ENCODE peak calls at places on chromosomes 3 and 15, in four cellular contexts. K is left ventricle myocardium inferior, A is heart left ventricle, R is A673. U is an unnamed sample. For H3K4me1, the result is how much of the 10 kb centered on the place peaks cover.

GRCh38 chr3:3615533-3615932 is 183.7 kb upstream of the LRRN1 start:
- DNase-seq in K (no peak), A (no peak), R (no peak), U (no peak)

GRCh38 chr15:94970096-94970495 is 738.7 kb downstream of the MCTP2 start:
- DNase-seq in K (no peak), A (no peak), R (no peak), U (no peak)

GRCh38 chr3:57791245-57791644 is 35.1 kb downstream of the SLMAP start:
- DNase-seq in K (no peak), A (no peak), R (no peak), U (no peak)

GRCh38 chr3:85939026-85939616 is 980.3 kb downstream of the CADM2 start:
- DNase-seq in K (no peak), A (no peak), R (peak), U (no peak)

GRCh38 chr3:46693038-46693896 is at the start of gene ALS2CL:
- DNase-seq in K (peak), A (peak), R (peak), U (peak)

GRCh38 chr15:100900895-100901169 is 18.3 kb upstream of the LRRK1 start:
- DNase-seq in K (no peak), A (no peak), R (no peak), U (no peak)

GRCh38 chr3:149936812-149937230 is 33.9 kb downstream of the PFN2 start:
- DNase-seq in K (no peak), A (peak), R (peak), U (peak)

GRCh38 chr3:142931222-142931621 is 32.3 kb downstream of the PAQR9 start:
- DNase-seq in K (no peak), A (no peak), R (no peak), U (no peak)

GRCh38 chr15:59917504-59918157 is 86.5 kb upstream of the FOXB1 start:
- DNase-seq in K (no peak), A (no peak), R (peak), U (peak)

GRCh38 chr3:123400169-123400568 is 48.7 kb downstream of the ADCY5 start:
- DNase-seq in K (no peak), A (peak), R (no peak), U (no peak)

GRCh38 chr15:70748281-70748747 is 15.0 kb downstream of the UACA start:
- DNase-seq in K (peak), A (no peak), R (no peak), U (no peak)

GRCh38 chr3:28053759-28054158 is 187.7 kb upstream of the CMC1 start:
- DNase-seq in K (no peak), A (no peak), R (no peak), U (no peak)

GRCh38 chr15:75065467-75065850 is 42.1 kb downstream of the PPCDC start:
- DNase-seq in K (no peak), A (no peak), R (peak), U (no peak)

GRCh38 chr3:69116897-69117296 is 5.5 kb downstream of the LMOD3 start:
- DNase-seq in K (no peak), A (no peak), R (no peak), U (no peak)

GRCh38 chr15:66765478-66766281 is 63.6 kb downstream of the SMAD6 start:
- DNase-seq in K (peak), A (no peak), R (peak), U (no peak)

GRCh38 chr15:74620636-74621545 is 5.3 kb downstream of the CLK3 start:
- DNase-seq in K (peak), A (no peak), R (peak), U (peak)

GRCh38 chr15:25173241-25174028 is 218.6 kb downstream of the SNRPN start:
- DNase-seq in K (no peak), A (peak), R (no peak), U (no peak)

GRCh38 chr15:52518972-52519371 is 9.7 kb downstream of the MYO5A start:
- DNase-seq in K (no peak), A (no peak), R (no peak), U (no peak)

GRCh38 chr3:176202652-176203051 is 994.6 kb downstream of the TBL1XR1 start:
- DNase-seq in K (no peak), A (no peak), R (no peak), U (no peak)

GRCh38 chr3:56758539-56758981 is 43.2 kb downstream of the ARHGEF3 start:
- DNase-seq in K (no peak), A (no peak), R (peak), U (no peak)

GRCh38 chr3:18258492-18258891 is 166.6 kb downstream of the SATB1 start:
- DNase-seq in K (no peak), A (no peak), R (no peak), U (no peak)

GRCh38 chr15:71975816-71976150 is 142.2 kb downstream of the MYO9A start:
- DNase-seq in K (no peak), A (no peak), R (no peak), U (no peak)

GRCh38 chr3:9121366-9121765 is 128.1 kb downstream of the SRGAP3 start:
- DNase-seq in K (no peak), A (no peak), R (no peak), U (no peak)

GRCh38 chr15:92091155-92091734 is 237.7 kb downstream of the SLCO3A1 start:
- DNase-seq in K (no peak), A (peak), R (peak), U (no peak)

GRCh38 chr15:69395460-69395859 is 18.7 kb upstream of the KIF23 start:
- DNase-seq in K (no peak), A (no peak), R (no peak), U (no peak)

GRCh38 chr3:4766716-4767499 is 212.3 kb upstream of the BHLHE40 start:
- DNase-seq in K (no peak), A (no peak), R (no peak), U (no peak)

GRCh38 chr3:72092778-72093177 is 307.8 kb upstream of the PROK2 start:
- DNase-seq in K (no peak), A (no peak), R (no peak), U (no peak)

GRCh38 chr3:139585820-139586219 is 46.3 kb upstream of the RBP1 start:
- DNase-seq in K (no peak), A (no peak), R (no peak), U (no peak)

GRCh38 chr3:105145516-105145915 is 221.2 kb upstream of the ALCAM start:
- DNase-seq in K (no peak), A (no peak), R (no peak), U (no peak)

GRCh38 chr3:69712244-69712643 is 27.0 kb upstream of the MITF start:
- DNase-seq in K (no peak), A (no peak), R (no peak), U (no peak)

GRCh38 chr3:134406331-134407246 is 32.3 kb upstream of the AMOTL2 start:
- DNase-seq in K (peak), A (peak), R (no peak), U (no peak)

GRCh38 chr15:92627014-92627413 is 28.6 kb downstream of the FAM174B start:
- DNase-seq in K (no peak), A (no peak), R (no peak), U (no peak)

GRCh38 chr3:63914312-63914711 is 2.1 kb upstream of the SCAANT1 start:
- DNase-seq in K (no peak), A (no peak), R (peak), U (no peak)

GRCh38 chr3:52218953-52219650 is 6.3 kb downstream of the TLR9 start:
- DNase-seq in K (no peak), A (no peak), R (no peak), U (no peak)
- H3K4me1 ChIP-seq in K (half or more), A (under half), R (under half), U (half or more)

DNA sequence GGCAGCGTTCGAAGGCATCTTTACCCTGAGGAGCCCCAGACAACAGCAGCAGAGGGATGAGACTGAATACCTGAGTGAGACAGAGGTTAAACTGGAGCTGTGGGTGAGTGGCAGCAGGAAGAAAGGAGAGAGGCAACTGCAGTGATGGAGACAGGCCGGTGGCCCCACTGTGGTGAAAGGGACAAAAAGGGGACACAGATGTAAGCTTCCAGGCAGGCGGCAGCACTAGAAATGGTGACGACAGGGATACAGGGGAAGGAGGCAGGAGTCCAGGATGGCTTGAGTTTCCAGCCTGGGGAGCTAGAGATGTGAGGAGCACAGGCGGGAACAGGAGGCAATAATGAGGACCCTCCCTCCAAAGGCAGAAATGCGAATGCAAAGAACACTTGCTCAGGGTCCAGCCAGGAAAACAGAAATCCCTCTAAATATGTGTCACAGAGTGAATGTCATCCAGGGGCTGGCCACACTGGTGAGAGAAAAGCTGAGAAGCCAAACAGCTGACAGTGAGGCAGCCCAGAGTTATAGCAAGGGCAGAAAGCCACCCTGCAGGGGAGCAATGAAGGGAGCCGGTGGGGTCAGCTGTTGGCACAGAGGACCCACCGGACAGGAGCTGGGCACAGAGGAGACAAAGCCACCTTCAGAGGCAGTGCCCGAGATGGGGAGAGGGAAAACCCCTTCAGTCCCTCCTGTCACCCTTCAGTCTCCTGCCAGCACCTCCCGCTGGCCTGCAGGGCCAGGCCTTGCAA is 70.1 kb downstream of the TBC1D2B start:
- DNase-seq in K (no peak), A (no peak), R (no peak), U (no peak)
- H3K4me1 ChIP-seq in K (half or more), A (under half), R (under half), U (under half)

GRCh38 chr3:32460031-32460749 is 42.5 kb downstream of the CMTM6 start:
- DNase-seq in K (no peak), A (no peak), R (no peak), U (peak)

GRCh38 chr3:32456429-32457130 is 46.1 kb downstream of the CMTM6 start:
- DNase-seq in K (no peak), A (no peak), R (no peak), U (no peak)

GRCh38 chr3:32457971-32458471 is 44.6 kb downstream of the CMTM6 start:
- DNase-seq in K (no peak), A (no peak), R (no peak), U (peak)

GRCh38 chr3:32455609-32456428 is 46.8 kb downstream of the CMTM6 start:
- DNase-seq in K (no peak), A (no peak), R (no peak), U (no peak)

DNA sequence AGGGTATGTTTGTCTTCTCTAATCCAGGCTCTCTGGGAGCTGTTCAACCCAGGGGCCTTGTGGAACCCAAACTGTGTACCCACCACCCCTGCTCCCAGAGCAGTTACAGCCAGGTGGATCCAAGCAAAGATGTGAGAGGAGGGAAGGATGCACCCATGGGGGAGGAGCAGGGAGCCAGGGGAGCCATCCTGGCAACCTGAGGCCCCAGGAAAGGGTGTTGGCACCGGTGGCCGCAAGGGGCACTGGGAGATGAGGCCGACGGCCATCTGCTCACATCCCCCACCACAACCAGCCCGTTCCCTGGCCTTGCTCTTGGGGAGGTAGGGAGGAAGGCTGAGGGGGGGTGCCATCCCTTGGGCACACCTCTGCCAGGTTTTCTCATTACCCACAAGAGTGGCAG is 43.2 kb downstream of the CMTM6 start:
- DNase-seq in K (no peak), A (no peak), R (no peak), U (no peak)
- H3K4me1 ChIP-seq in K (under half), A (under half), R (under half), U (half or more)

GRCh38 chr3:170714151-170714550 is 128.3 kb upstream of the SLC7A14 start:
- DNase-seq in K (no peak), A (no peak), R (no peak), U (no peak)
- H3K4me1 ChIP-seq in K (under half), A (under half), R (under half), U (under half)

GRCh38 chr15:31332681-31333071 is 6.0 kb downstream of the KLF13 start:
- DNase-seq in K (no peak), A (no peak), R (no peak), U (no peak)
- H3K4me1 ChIP-seq in K (half or more), A (under half), R (under half), U (half or more)

GRCh38 chr15:67825880-67826716 is 789 bp downstream of the SKOR1 start:
- DNase-seq in K (no peak), A (no peak), R (no peak), U (no peak)
- H3K4me1 ChIP-seq in K (half or more), A (under half), R (under half), U (under half)

GRCh38 chr3:55639143-55639542 is 152.0 kb upstream of the WNT5A start:
- DNase-seq in K (no peak), A (no peak), R (no peak), U (no peak)
- H3K4me1 ChIP-seq in K (under half), A (under half), R (under half), U (under half)

GRCh38 chr15:65244638-65245037 is 33.4 kb upstream of the CILP start:
- DNase-seq in K (no peak), A (no peak), R (no peak), U (no peak)
- H3K4me1 ChIP-seq in K (under half), A (under half), R (under half), U (under half)